ENCODE peak calls at places on chromosome 14, in four cellular contexts. N is naive thymus-derived CD4-positive, alpha-beta T cell; S is suprapubic skin; W is mammary epithelial cell. F is an unnamed sample.

GRCh38 chr14:80425686-80426085 is 214.4 kb upstream of the DIO2 start:
- DNase-seq in N (no peak), S (no peak), W (peak; percentile 91), F (peak; percentile 71)

GRCh38 chr14:48536318-48536717 is 860.9 kb upstream of the MDGA2 start:
- DNase-seq in N (no peak), S (no peak), W (no peak), F (no peak)

GRCh38 chr14:53002576-53002975 is 51.7 kb upstream of the FERMT2 start:
- DNase-seq in N (no peak), S (no peak), W (no peak), F (no peak)

GRCh38 chr14:69424139-69424923 is 25.8 kb downstream of the SLC39A9 start:
- DNase-seq in N (no peak), S (no peak), W (peak; percentile 4), F (no peak)

GRCh38 chr14:96117101-96117897 is 78.1 kb downstream of the C14orf132 start:
- DNase-seq in N (peak; percentile 61), S (peak; percentile 72), W (no peak), F (no peak)

GRCh38 chr14:64807588-64807987 is 72.1 kb downstream of the SPTB start:
- DNase-seq in N (no peak), S (no peak), W (no peak), F (no peak)

GRCh38 chr14:91980157-91980556 is 32.7 kb upstream of the FBLN5 start:
- DNase-seq in N (no peak), S (no peak), W (peak; percentile 93), F (no peak)

GRCh38 chr14:70666364-70666691 is 24.6 kb downstream of the TTC9 start:
- DNase-seq in N (no peak), S (no peak), W (no peak), F (no peak)

GRCh38 chr14:105465209-105466031 is 9.2 kb upstream of the CRIP2 start:
- DNase-seq in N (no peak), S (no peak), W (peak; percentile 27), F (no peak)

GRCh38 chr14:99754141-99755067 is 38.8 kb upstream of the EML1 start:
- DNase-seq in N (no peak), S (no peak), W (peak; percentile 41), F (peak; percentile 73)

GRCh38 chr14:54169254-54169924 is 212.8 kb upstream of the BMP4 start:
- DNase-seq in N (no peak), S (no peak), W (peak; percentile 89), F (no peak)

GRCh38 chr14:96265387-96265786 is 9.4 kb downstream of the BDKRB1 start:
- DNase-seq in N (no peak), S (no peak), W (no peak), F (no peak)

GRCh38 chr14:64510825-64511679 is 6.5 kb downstream of the ZBTB1 start:
- DNase-seq in N (peak; percentile 66), S (no peak), W (peak; percentile 56), F (no peak)

DNA sequence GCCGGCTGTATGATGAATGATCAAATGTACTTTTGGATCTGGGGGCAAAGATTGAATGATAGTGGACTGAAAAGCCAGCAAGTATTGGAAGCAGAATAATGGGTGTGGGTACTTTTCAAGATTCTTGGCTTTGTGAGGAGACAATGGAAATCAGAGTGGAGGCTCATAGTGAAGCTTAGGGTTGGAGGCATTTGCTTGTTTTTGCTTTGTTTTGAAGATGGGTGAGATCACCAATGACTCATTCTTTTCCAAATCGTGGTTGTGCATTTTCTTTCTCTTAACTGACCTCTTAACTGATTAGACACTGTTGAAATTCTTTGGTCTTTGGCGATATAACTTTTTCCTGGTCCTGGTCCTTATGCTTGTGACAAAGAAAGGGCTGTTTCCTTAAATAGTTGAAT is 54.4 kb downstream of the PELI2 start:
- DNase-seq in N (no peak), S (no peak), W (peak; percentile 10), F (no peak)
- H3K27ac ChIP-seq in N (no peak overlapping the region), S (peak overlapping the region; percentile 45), W (no peak overlapping the region), F (no peak overlapping the region)

DNA sequence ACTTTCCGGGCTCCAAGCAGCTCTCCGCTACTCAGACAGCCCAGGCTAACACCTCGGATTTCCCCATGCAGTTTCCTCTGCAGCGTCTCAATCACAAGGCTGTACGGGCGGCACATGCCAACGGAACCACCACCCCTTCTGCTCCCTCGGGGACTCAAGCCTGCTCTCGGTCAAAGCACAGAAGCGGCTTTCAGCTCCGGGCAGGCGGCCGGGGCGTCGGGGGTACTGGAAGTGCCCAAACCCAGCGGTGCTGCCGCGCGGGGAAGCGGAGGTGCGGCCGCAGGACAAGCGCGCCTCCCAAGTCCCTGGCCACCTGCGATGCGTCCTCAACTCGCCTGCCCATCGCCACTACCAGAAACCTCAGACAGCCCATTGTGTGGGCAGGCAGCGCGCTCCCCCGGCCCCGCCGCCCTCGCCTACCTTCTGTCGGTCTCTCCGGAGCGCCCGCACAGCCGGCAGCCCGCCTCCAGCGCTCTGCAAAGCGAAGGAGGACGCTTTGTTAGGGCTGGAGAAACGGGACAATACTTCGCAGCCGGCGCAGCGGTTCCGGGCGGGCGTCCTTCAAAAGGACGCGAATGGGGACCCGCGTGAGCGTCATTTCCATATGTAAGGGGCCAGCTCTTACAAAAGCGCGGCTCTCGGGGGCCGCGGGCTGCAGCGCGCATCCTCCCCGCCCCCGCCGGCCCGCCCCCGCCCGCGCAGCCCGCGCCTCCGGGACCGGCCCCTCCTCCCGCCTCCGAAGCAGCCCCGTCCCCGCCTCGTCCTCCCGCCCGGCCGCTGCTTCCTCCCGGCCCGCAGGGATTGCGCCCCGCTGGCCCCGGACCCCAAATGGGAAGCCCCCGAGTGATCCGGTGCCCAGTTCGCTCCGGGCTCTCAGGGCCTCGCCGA is 674 bp downstream of the NIN start:
- DNase-seq in N (peak; percentile 64), S (peak; percentile 83), W (peak; percentile 57), F (peak; percentile 66)
- H3K27ac ChIP-seq in N (peak overlapping the region; percentile 84), S (peak overlapping the region; percentile 90), W (peak overlapping the region; percentile 21), F (peak overlapping the region; percentile 49)

GRCh38 chr14:21874946-21875345 is 201.3 kb upstream of the OR4E1 start:
- DNase-seq in N (peak; percentile 29), S (no peak), W (no peak), F (no peak)

GRCh38 chr14:21868442-21869046 is 194.9 kb upstream of the OR4E1 start:
- DNase-seq in N (peak; percentile 77), S (no peak), W (peak; percentile 73), F (no peak)

DNA sequence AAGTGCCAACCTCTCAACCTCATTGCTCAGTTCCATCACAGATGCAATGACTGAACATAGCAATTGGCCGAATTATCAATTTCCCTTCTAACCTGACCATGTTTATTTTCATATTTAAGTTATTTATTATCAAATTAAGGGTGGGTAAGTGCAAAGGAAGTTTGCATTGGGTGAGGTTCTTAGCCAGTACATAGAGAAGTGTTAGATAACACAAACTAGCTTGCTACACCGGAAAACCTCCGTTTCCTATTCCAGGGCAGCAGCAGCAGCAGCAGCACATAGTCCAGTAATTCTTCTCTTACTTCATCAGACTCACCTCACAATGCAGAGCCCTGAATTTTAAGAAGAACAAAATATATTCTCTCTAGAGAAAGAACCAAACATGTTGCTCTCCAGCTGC is 200.5 kb upstream of the OR4E1 start:
- DNase-seq in N (no peak), S (no peak), W (no peak), F (no peak)
- H3K27ac ChIP-seq in N (peak overlapping the region; percentile 46), S (no peak overlapping the region), W (no peak overlapping the region), F (no peak overlapping the region)

DNA sequence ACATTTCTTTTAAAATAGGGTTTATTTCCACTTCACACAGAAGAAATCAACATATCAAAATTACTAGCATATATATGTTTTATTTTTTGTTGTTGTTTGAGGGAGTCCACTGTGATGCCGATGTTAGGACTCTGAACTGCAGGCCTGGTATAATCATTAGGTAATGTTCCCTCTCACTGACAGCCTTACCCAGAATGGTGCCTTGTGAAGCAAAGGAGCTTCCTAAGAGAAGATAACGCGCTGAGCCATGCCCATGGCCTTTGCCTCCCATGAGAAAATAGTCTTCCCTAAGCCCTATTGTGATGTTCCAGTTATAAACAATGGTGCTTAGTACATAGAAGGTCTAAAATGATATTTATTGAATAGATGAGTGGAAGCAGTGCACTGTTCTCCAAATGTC is 12.0 kb downstream of the GNG2 start:
- DNase-seq in N (no peak), S (no peak), W (no peak), F (no peak)
- H3K27ac ChIP-seq in N (no peak overlapping the region), S (peak overlapping the region; percentile 24), W (peak overlapping the region; percentile 11), F (peak overlapping the region; percentile 74)

DNA sequence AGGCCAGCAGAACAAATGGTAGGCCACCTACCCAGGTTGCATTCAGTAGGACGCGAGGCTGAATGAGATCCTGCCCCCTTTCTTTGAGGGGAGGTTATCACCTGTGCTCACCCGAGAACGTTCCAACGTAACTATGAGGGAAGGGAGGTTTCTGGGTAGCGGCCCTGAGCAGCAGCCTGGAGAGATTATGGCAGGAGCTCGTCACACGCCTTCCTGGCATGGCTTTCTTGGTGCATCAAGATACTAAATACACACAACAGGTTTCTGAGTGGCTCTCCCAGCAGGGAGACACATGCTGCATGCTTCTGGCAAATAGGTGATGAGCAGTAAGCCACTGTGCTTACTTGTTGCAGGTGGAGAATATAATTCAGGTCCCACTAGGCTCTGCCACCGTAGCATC is 147.7 kb downstream of the CALM1 start:
- DNase-seq in N (no peak), S (no peak), W (no peak), F (no peak)
- H3K27ac ChIP-seq in N (no peak overlapping the region), S (no peak overlapping the region), W (no peak overlapping the region), F (no peak overlapping the region)

DNA sequence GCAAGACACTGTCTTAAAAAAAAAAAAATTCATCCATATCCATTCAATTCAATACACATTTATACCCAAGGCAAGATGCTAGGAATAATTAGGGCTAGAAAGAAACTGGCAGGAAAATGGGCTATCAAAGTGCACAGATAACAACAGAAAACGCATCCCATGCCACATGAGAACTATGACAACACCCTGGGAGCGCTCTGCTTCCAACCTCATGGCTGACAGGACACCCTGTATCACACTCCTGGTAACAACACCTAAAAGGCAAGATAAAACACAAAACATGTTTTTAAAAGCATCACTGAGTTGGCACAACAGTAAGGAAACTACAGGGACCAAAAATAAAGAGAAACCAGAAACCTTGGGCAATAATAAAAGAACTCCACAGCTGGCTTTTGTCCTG is 54.9 kb downstream of the ZFYVE21 start:
- DNase-seq in N (no peak), S (no peak), W (no peak), F (no peak)
- H3K27ac ChIP-seq in N (no peak overlapping the region), S (no peak overlapping the region), W (no peak overlapping the region), F (no peak overlapping the region)

GRCh38 chr14:103093856-103094405 is 594 bp upstream of the EXOC3L4 start:
- DNase-seq in N (no peak), S (no peak), W (no peak), F (no peak)
- H3K27ac ChIP-seq in N (no peak overlapping the region), S (peak overlapping the region; percentile 46), W (no peak overlapping the region), F (no peak overlapping the region)

DNA sequence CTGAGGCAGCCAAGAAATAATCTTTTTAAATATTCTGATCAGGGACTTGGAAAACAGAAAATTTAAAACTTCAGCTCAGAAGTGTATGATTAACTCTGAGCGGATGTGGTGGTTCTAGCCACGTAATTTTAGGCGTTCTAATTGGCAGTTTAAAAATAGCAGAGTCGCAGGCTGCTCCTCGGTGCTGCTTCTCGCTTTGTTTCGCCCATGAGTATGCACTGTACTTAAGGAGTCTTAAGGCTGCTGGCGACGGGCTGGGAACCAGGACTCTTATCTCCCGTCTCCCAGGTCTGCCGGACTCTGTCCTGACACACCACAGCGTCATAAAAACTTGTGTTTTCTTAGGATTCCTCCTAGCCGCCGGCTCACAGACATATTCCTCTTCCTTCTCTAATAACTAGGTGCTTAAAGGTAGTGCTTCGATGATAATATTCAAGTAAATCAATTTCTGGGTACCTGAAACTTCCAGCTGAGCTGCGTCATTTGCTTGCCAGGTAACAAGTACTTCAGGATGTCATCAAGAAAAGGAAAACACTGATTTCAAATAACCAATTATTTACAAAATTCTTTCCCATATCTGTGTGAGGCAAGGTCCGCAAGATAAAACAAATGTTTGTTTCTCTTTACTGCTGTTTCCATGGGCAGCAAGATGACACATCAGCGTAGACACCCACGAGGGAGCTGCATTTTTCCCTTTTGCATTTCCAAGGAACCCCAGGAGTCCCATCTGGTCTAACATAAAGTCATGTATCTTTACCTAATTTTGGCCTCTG is 113.2 kb upstream of the PELI2 start:
- DNase-seq in N (peak; percentile 52), S (no peak), W (no peak), F (no peak)
- H3K27ac ChIP-seq in N (no peak overlapping the region), S (peak overlapping the region; percentile 76), W (peak overlapping the region; percentile 40), F (no peak overlapping the region)